ENCODE peak calls at places on chromosomes 16 and 17, in nine cellular contexts. One of them, this sample, is unnamed.

GRCh38 chr16:52912565-52913173 is 140.0 kb downstream of the CHD9NB start:
- DNase-seq in A549: peak; percentile 55
- DNase-seq in gastrocnemius medialis: no peak
- DNase-seq in CD8-positive, alpha-beta T cell: no peak
- DNase-seq in HCT116: peak; percentile 55
- DNase-seq in AG09309: peak; percentile 1
- DNase-seq in adrenal gland: peak; percentile 67
- DNase-seq in cardiac fibroblast: peak; percentile 63
- DNase-seq in body of pancreas: peak; percentile 76
- DNase-seq in this sample: peak; percentile 30

GRCh38 chr16:4442371-4442770 is 16.7 kb downstream of the DNAJA3 start:
- DNase-seq in A549: no peak
- DNase-seq in gastrocnemius medialis: no peak
- DNase-seq in CD8-positive, alpha-beta T cell: no peak
- DNase-seq in HCT116: no peak
- DNase-seq in AG09309: no peak
- DNase-seq in adrenal gland: no peak
- DNase-seq in cardiac fibroblast: no peak
- DNase-seq in body of pancreas: no peak
- DNase-seq in this sample: no peak

GRCh38 chr17:34884597-34884996 is 76.7 kb downstream of the CCT6B start:
- DNase-seq in A549: no peak
- DNase-seq in gastrocnemius medialis: no peak
- DNase-seq in CD8-positive, alpha-beta T cell: no peak
- DNase-seq in HCT116: no peak
- DNase-seq in AG09309: no peak
- DNase-seq in adrenal gland: no peak
- DNase-seq in cardiac fibroblast: no peak
- DNase-seq in body of pancreas: no peak
- DNase-seq in this sample: peak; percentile 10

GRCh38 chr17:67441052-67441738 is 64.1 kb downstream of the PITPNC1 start:
- DNase-seq in A549: peak; percentile 81
- DNase-seq in gastrocnemius medialis: no peak
- DNase-seq in CD8-positive, alpha-beta T cell: peak; percentile 62
- DNase-seq in HCT116: peak; percentile 81
- DNase-seq in AG09309: no peak
- DNase-seq in adrenal gland: peak; percentile 34
- DNase-seq in cardiac fibroblast: peak; percentile 86
- DNase-seq in body of pancreas: no peak
- DNase-seq in this sample: peak; percentile 31

GRCh38 chr17:54967621-54968258 is 714 bp downstream of the COX11 start:
- DNase-seq in A549: peak; percentile 64
- DNase-seq in gastrocnemius medialis: no peak
- DNase-seq in CD8-positive, alpha-beta T cell: no peak
- DNase-seq in HCT116: peak; percentile 31
- DNase-seq in AG09309: no peak
- DNase-seq in adrenal gland: no peak
- DNase-seq in cardiac fibroblast: peak; percentile 37
- DNase-seq in body of pancreas: no peak
- DNase-seq in this sample: no peak

GRCh38 chr16:56301391-56301850 is 110.1 kb downstream of the GNAO1 start:
- DNase-seq in A549: no peak
- DNase-seq in gastrocnemius medialis: no peak
- DNase-seq in CD8-positive, alpha-beta T cell: no peak
- DNase-seq in HCT116: no peak
- DNase-seq in AG09309: peak; percentile 13
- DNase-seq in adrenal gland: no peak
- DNase-seq in cardiac fibroblast: peak; percentile 43
- DNase-seq in body of pancreas: no peak
- DNase-seq in this sample: no peak

GRCh38 chr16:84029297-84030096 is 13.1 kb downstream of the SLC38A8 start:
- DNase-seq in A549: no peak
- DNase-seq in gastrocnemius medialis: no peak
- DNase-seq in CD8-positive, alpha-beta T cell: no peak
- DNase-seq in HCT116: no peak
- DNase-seq in AG09309: no peak
- DNase-seq in adrenal gland: no peak
- DNase-seq in cardiac fibroblast: no peak
- DNase-seq in body of pancreas: no peak
- DNase-seq in this sample: no peak

GRCh38 chr17:72618018-72618509 is 474.4 kb downstream of the SLC39A11 start:
- DNase-seq in A549: no peak
- DNase-seq in gastrocnemius medialis: no peak
- DNase-seq in CD8-positive, alpha-beta T cell: no peak
- DNase-seq in HCT116: peak; percentile 66
- DNase-seq in AG09309: no peak
- DNase-seq in adrenal gland: no peak
- DNase-seq in cardiac fibroblast: no peak
- DNase-seq in body of pancreas: peak; percentile 47
- DNase-seq in this sample: no peak

GRCh38 chr16:85536073-85536410 is 77.1 kb upstream of the GSE1 start:
- DNase-seq in A549: no peak
- DNase-seq in gastrocnemius medialis: no peak
- DNase-seq in CD8-positive, alpha-beta T cell: no peak
- DNase-seq in HCT116: no peak
- DNase-seq in AG09309: no peak
- DNase-seq in adrenal gland: peak; percentile 58
- DNase-seq in cardiac fibroblast: no peak
- DNase-seq in body of pancreas: peak; percentile 51
- DNase-seq in this sample: no peak

GRCh38 chr16:75588716-75589115 is 22.5 kb downstream of the GABARAPL2 start:
- DNase-seq in A549: no peak
- DNase-seq in gastrocnemius medialis: no peak
- DNase-seq in CD8-positive, alpha-beta T cell: no peak
- DNase-seq in HCT116: no peak
- DNase-seq in AG09309: no peak
- DNase-seq in adrenal gland: no peak
- DNase-seq in cardiac fibroblast: no peak
- DNase-seq in body of pancreas: no peak
- DNase-seq in this sample: no peak

GRCh38 chr17:41967141-41967920 is 736 bp downstream of the CNP start:
- DNase-seq in A549: no peak
- DNase-seq in gastrocnemius medialis: no peak
- DNase-seq in CD8-positive, alpha-beta T cell: peak; percentile 9
- DNase-seq in HCT116: peak; percentile 4
- DNase-seq in AG09309: no peak
- DNase-seq in adrenal gland: peak; percentile 59
- DNase-seq in cardiac fibroblast: peak; percentile 27
- DNase-seq in body of pancreas: peak; percentile 42
- DNase-seq in this sample: no peak

GRCh38 chr16:12625716-12626115 is 178.0 kb downstream of the CPPED1 start:
- DNase-seq in A549: no peak
- DNase-seq in gastrocnemius medialis: no peak
- DNase-seq in CD8-positive, alpha-beta T cell: no peak
- DNase-seq in HCT116: no peak
- DNase-seq in AG09309: no peak
- DNase-seq in adrenal gland: no peak
- DNase-seq in cardiac fibroblast: no peak
- DNase-seq in body of pancreas: no peak
- DNase-seq in this sample: no peak

GRCh38 chr16:12625068-12625467 is 178.6 kb downstream of the CPPED1 start:
- DNase-seq in A549: no peak
- DNase-seq in gastrocnemius medialis: no peak
- DNase-seq in CD8-positive, alpha-beta T cell: no peak
- DNase-seq in HCT116: no peak
- DNase-seq in AG09309: no peak
- DNase-seq in adrenal gland: no peak
- DNase-seq in cardiac fibroblast: no peak
- DNase-seq in body of pancreas: no peak
- DNase-seq in this sample: no peak

GRCh38 chr16:12627394-12627793 is 176.3 kb downstream of the CPPED1 start:
- DNase-seq in A549: no peak
- DNase-seq in gastrocnemius medialis: no peak
- DNase-seq in CD8-positive, alpha-beta T cell: no peak
- DNase-seq in HCT116: no peak
- DNase-seq in AG09309: no peak
- DNase-seq in adrenal gland: no peak
- DNase-seq in cardiac fibroblast: no peak
- DNase-seq in body of pancreas: no peak
- DNase-seq in this sample: no peak

GRCh38 chr16:12628526-12628925 is 175.2 kb downstream of the CPPED1 start:
- DNase-seq in A549: no peak
- DNase-seq in gastrocnemius medialis: no peak
- DNase-seq in CD8-positive, alpha-beta T cell: no peak
- DNase-seq in HCT116: no peak
- DNase-seq in AG09309: no peak
- DNase-seq in adrenal gland: no peak
- DNase-seq in cardiac fibroblast: no peak
- DNase-seq in body of pancreas: no peak
- DNase-seq in this sample: no peak

DNA sequence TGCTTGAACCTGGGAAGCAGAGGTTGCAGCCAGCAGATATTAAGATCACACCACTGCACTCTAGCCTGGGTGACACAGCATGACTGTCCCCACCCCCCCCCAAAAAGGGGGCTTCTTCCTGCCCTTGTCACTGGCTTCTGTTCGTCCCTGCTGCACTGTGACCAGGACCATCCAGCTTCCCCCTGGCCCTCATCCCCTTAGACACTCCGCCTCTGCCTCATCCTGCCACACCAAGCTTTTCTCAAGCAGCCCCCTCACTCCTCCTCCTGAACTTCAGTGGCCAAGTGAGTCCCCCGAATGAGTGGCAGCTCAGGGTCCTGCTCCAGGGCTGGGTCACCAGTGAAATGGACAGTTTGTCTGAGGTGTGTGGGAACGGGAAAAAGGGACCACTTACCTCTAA is 177.3 kb downstream of the CPPED1 start:
- DNase-seq in A549: no peak
- DNase-seq in gastrocnemius medialis: no peak
- DNase-seq in CD8-positive, alpha-beta T cell: no peak
- DNase-seq in HCT116: no peak
- DNase-seq in AG09309: no peak
- DNase-seq in adrenal gland: no peak
- DNase-seq in cardiac fibroblast: no peak
- DNase-seq in body of pancreas: no peak
- DNase-seq in this sample: no peak
- H3K4me3 ChIP-seq in A549: no peak overlapping the region
- H3K4me3 ChIP-seq in gastrocnemius medialis: no peak overlapping the region
- H3K4me3 ChIP-seq in CD8-positive, alpha-beta T cell: no peak overlapping the region
- H3K4me3 ChIP-seq in HCT116: no peak overlapping the region
- H3K4me3 ChIP-seq in AG09309: no peak overlapping the region
- H3K4me3 ChIP-seq in adrenal gland: no peak overlapping the region
- H3K4me3 ChIP-seq in cardiac fibroblast: no peak overlapping the region
- H3K4me3 ChIP-seq in body of pancreas: no peak overlapping the region
- H3K4me3 ChIP-seq in this sample: no peak overlapping the region

DNA sequence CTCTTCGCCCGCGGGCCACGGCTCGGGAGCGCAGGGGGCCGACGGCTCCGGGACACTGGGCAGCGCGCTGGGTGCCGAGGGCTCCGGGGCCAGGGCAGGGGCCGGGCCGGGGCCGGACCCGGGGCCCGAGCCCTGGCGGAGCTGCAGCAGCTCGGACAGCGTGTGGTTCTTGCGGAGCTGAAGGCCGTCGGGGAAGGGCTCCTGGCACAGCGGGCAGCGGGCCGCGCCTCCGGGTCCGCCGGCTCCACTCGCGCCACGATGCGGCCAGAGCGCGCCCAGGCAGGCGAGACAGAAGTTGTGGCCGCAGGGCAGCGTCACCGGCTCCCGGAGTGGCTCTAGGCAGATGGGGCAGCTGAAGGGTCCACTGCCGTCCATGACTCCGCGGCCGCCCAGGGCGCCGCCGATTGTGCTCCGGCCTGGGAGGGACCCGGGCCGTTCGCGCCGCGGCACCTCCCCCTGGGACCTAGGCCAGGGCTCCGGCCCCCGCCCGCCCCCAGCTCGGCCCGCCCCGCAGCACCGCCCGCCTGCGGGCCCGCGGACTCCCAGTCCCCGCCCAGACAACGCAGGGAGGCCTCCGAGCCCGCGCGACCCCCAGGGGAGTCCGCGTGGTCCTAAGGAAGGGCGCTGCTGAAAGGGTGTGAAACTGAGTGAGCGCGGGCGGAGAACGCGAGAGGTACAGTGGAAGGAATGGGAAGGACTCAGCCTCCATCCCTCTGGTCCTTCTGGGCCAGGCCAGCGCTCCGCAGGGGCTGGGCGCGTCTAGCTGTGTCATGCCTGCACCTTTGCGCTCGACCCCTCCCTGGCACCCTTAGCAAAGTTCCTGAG is at the start of gene TRIM47:
- DNase-seq in A549: peak; percentile 75
- DNase-seq in gastrocnemius medialis: no peak
- DNase-seq in CD8-positive, alpha-beta T cell: no peak
- DNase-seq in HCT116: no peak
- DNase-seq in AG09309: no peak
- DNase-seq in adrenal gland: peak; percentile 66
- DNase-seq in cardiac fibroblast: peak; percentile 66
- DNase-seq in body of pancreas: peak; percentile 56
- DNase-seq in this sample: no peak
- TF ChIP-seq CTCF in A549: peak; percentile 15
- TF ChIP-seq CTCF in gastrocnemius medialis: no peak
- TF ChIP-seq CTCF in CD8-positive, alpha-beta T cell: no peak
- TF ChIP-seq CTCF in HCT116: no peak
- TF ChIP-seq CTCF in AG09309: peak; percentile 21
- TF ChIP-seq CTCF in adrenal gland: no peak
- TF ChIP-seq CTCF in cardiac fibroblast: peak; percentile 23
- TF ChIP-seq CTCF in body of pancreas: peak; percentile 44
- TF ChIP-seq CTCF in this sample: peak; percentile 21

DNA sequence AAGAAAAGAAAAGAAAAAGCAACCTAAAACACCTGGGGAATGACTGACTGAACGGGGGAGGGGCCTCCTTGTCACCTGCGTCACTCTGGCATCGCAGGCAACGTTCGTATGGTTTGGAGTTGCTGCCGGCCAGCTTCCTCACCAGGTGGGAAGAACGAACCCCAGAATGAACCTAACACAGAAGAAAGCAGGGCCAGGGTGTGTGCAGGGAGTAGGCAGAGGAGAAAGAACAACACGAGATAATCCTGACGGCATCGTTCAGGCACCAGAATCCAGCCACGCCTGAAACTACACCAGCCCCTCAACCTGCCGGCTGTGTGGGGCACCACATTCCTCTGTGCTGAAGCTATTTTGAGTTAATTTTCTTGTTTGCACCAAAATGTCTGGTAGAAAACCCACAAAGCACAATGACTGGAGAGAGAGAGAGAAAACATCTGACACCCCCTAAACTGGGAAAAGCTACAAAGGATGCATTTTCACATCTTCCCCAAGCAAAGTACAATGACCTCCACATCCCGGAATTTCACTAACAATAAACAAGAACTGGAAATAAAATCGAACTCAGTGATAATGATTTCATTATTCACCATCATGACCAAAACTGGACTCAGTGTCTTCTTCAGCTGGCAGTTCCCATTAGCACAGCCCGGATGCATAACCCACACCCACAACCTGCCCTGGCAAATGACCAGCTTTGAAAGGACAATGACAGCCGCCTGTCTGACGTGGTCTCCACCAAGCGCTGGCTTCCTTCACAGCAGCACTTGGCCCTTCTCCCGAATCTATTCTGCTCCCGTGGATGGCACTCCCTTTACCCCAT is 23.6 kb downstream of the RAB40B start:
- DNase-seq in A549: no peak
- DNase-seq in gastrocnemius medialis: no peak
- DNase-seq in CD8-positive, alpha-beta T cell: no peak
- DNase-seq in HCT116: no peak
- DNase-seq in AG09309: no peak
- DNase-seq in adrenal gland: no peak
- DNase-seq in cardiac fibroblast: no peak
- DNase-seq in body of pancreas: no peak
- DNase-seq in this sample: no peak
- H3K4me3 ChIP-seq in A549: no peak overlapping the region
- H3K4me3 ChIP-seq in gastrocnemius medialis: no peak overlapping the region
- H3K4me3 ChIP-seq in CD8-positive, alpha-beta T cell: no peak overlapping the region
- H3K4me3 ChIP-seq in HCT116: no peak overlapping the region
- H3K4me3 ChIP-seq in AG09309: no peak overlapping the region
- H3K4me3 ChIP-seq in adrenal gland: no peak overlapping the region
- H3K4me3 ChIP-seq in cardiac fibroblast: no peak overlapping the region
- H3K4me3 ChIP-seq in body of pancreas: no peak overlapping the region
- H3K4me3 ChIP-seq in this sample: no peak overlapping the region

GRCh38 chr17:7038025-7038862 is 2.4 kb downstream of the SLC16A13 start:
- DNase-seq in A549: no peak
- DNase-seq in gastrocnemius medialis: no peak
- DNase-seq in CD8-positive, alpha-beta T cell: no peak
- DNase-seq in HCT116: no peak
- DNase-seq in AG09309: no peak
- DNase-seq in adrenal gland: no peak
- DNase-seq in cardiac fibroblast: no peak
- DNase-seq in body of pancreas: no peak
- DNase-seq in this sample: no peak
- TF ChIP-seq CTCF in A549: no peak
- TF ChIP-seq CTCF in gastrocnemius medialis: no peak
- TF ChIP-seq CTCF in CD8-positive, alpha-beta T cell: no peak
- TF ChIP-seq CTCF in HCT116: no peak
- TF ChIP-seq CTCF in AG09309: no peak
- TF ChIP-seq CTCF in adrenal gland: no peak
- TF ChIP-seq CTCF in cardiac fibroblast: no peak
- TF ChIP-seq CTCF in body of pancreas: no peak
- TF ChIP-seq CTCF in this sample: no peak